ENCODE peak calls at places on chromosome 2, in four cellular contexts. One of them, this sample, is unnamed.

GRCh38 chr2:66537001-66537400 is 102.1 kb downstream of the MEIS1 start:
- DNase-seq in posterior vena cava: no peak
- DNase-seq in islet precursor cell: peak; percentile 81
- DNase-seq in stimulated activated CD8-positive, alpha-beta memory T cell treated with anti-CD3 and anti-CD28 coated beads, Interleukin-4, amount 100 ng/mL, for 1 hour: no peak
- DNase-seq in this sample: no peak

GRCh38 chr2:166768393-166769123 is 119.7 kb upstream of the XIRP2 start:
- DNase-seq in islet precursor cell: no peak
- DNase-seq in stimulated activated CD8-positive, alpha-beta memory T cell treated with anti-CD3 and anti-CD28 coated beads, Interleukin-4, amount 100 ng/mL, for 1 hour: no peak
- DNase-seq in posterior vena cava: no peak
- DNase-seq in this sample: no peak

GRCh38 chr2:105540642-105541041 is 141.8 kb upstream of the FHL2 start:
- DNase-seq in islet precursor cell: no peak
- DNase-seq in stimulated activated CD8-positive, alpha-beta memory T cell treated with anti-CD3 and anti-CD28 coated beads, Interleukin-4, amount 100 ng/mL, for 1 hour: no peak
- DNase-seq in posterior vena cava: no peak
- DNase-seq in this sample: peak; percentile 10

GRCh38 chr2:74491671-74492544 is 7.5 kb downstream of the LBX2 start:
- DNase-seq in stimulated activated CD8-positive, alpha-beta memory T cell treated with anti-CD3 and anti-CD28 coated beads, Interleukin-4, amount 100 ng/mL, for 1 hour: no peak
- DNase-seq in posterior vena cava: peak; percentile 54
- DNase-seq in islet precursor cell: no peak
- DNase-seq in this sample: no peak

GRCh38 chr2:76330865-76331264 is 620.1 kb upstream of the GCFC2 start:
- DNase-seq in stimulated activated CD8-positive, alpha-beta memory T cell treated with anti-CD3 and anti-CD28 coated beads, Interleukin-4, amount 100 ng/mL, for 1 hour: no peak
- DNase-seq in islet precursor cell: no peak
- DNase-seq in posterior vena cava: no peak
- DNase-seq in this sample: no peak

GRCh38 chr2:41782306-41783158 is 265.3 kb upstream of the PKDCC start:
- DNase-seq in posterior vena cava: no peak
- DNase-seq in stimulated activated CD8-positive, alpha-beta memory T cell treated with anti-CD3 and anti-CD28 coated beads, Interleukin-4, amount 100 ng/mL, for 1 hour: no peak
- DNase-seq in islet precursor cell: no peak
- DNase-seq in this sample: peak; percentile 60

GRCh38 chr2:239826786-239827510 is 198.2 kb downstream of the NDUFA10 start:
- DNase-seq in posterior vena cava: peak; percentile 57
- DNase-seq in islet precursor cell: peak; percentile 47
- DNase-seq in stimulated activated CD8-positive, alpha-beta memory T cell treated with anti-CD3 and anti-CD28 coated beads, Interleukin-4, amount 100 ng/mL, for 1 hour: no peak
- DNase-seq in this sample: no peak

GRCh38 chr2:127218843-127219715 is 1.0 kb downstream of the CYP27C1 start:
- DNase-seq in stimulated activated CD8-positive, alpha-beta memory T cell treated with anti-CD3 and anti-CD28 coated beads, Interleukin-4, amount 100 ng/mL, for 1 hour: no peak
- DNase-seq in posterior vena cava: peak; percentile 81
- DNase-seq in islet precursor cell: peak; percentile 68
- DNase-seq in this sample: no peak

GRCh38 chr2:98458207-98458606 is 13.5 kb downstream of the INPP4A start:
- DNase-seq in stimulated activated CD8-positive, alpha-beta memory T cell treated with anti-CD3 and anti-CD28 coated beads, Interleukin-4, amount 100 ng/mL, for 1 hour: no peak
- DNase-seq in islet precursor cell: peak; percentile 47
- DNase-seq in posterior vena cava: no peak
- DNase-seq in this sample: peak; percentile 52

GRCh38 chr2:161586517-161587167 is 37.6 kb upstream of the SLC4A10 start:
- DNase-seq in posterior vena cava: no peak
- DNase-seq in stimulated activated CD8-positive, alpha-beta memory T cell treated with anti-CD3 and anti-CD28 coated beads, Interleukin-4, amount 100 ng/mL, for 1 hour: no peak
- DNase-seq in islet precursor cell: no peak
- DNase-seq in this sample: peak; percentile 42

GRCh38 chr2:46826898-46827245 is 88.7 kb downstream of the MCFD2 start:
- DNase-seq in stimulated activated CD8-positive, alpha-beta memory T cell treated with anti-CD3 and anti-CD28 coated beads, Interleukin-4, amount 100 ng/mL, for 1 hour: no peak
- DNase-seq in posterior vena cava: no peak
- DNase-seq in islet precursor cell: no peak
- DNase-seq in this sample: no peak

GRCh38 chr2:240322231-240322955 is 113.1 kb upstream of the GPC1 start:
- DNase-seq in posterior vena cava: peak; percentile 78
- DNase-seq in islet precursor cell: peak; percentile 41
- DNase-seq in stimulated activated CD8-positive, alpha-beta memory T cell treated with anti-CD3 and anti-CD28 coated beads, Interleukin-4, amount 100 ng/mL, for 1 hour: no peak
- DNase-seq in this sample: no peak

GRCh38 chr2:105812180-105813044 is 67.7 kb downstream of the NCK2 start:
- DNase-seq in posterior vena cava: no peak
- DNase-seq in stimulated activated CD8-positive, alpha-beta memory T cell treated with anti-CD3 and anti-CD28 coated beads, Interleukin-4, amount 100 ng/mL, for 1 hour: no peak
- DNase-seq in islet precursor cell: no peak
- DNase-seq in this sample: peak; percentile 19

GRCh38 chr2:134718095-134718955 is 475 bp downstream of the TMEM163 start:
- DNase-seq in posterior vena cava: peak; percentile 82
- DNase-seq in stimulated activated CD8-positive, alpha-beta memory T cell treated with anti-CD3 and anti-CD28 coated beads, Interleukin-4, amount 100 ng/mL, for 1 hour: no peak
- DNase-seq in islet precursor cell: peak; percentile 66
- DNase-seq in this sample: peak; percentile 35